ENCODE peak calls at places on chromosomes 7 and 10, in five cellular contexts. Y is A549; C is CD8-positive, alpha-beta memory T cell; H is breast epithelium; I is astrocyte. F is an unnamed sample. For H3K4me1, the result is how much of the 10 kb centered on the place peaks cover.

GRCh38 chr7:38728145-38728544 is 97.0 kb upstream of the AMPH start:
- DNase-seq in Y (no peak), C (no peak), H (no peak), I (peak), F (no peak)

GRCh38 chr7:50352282-50352681 is 47.8 kb downstream of the IKZF1 start:
- DNase-seq in Y (no peak), C (peak), H (no peak), I (no peak), F (no peak)

GRCh38 chr10:29448125-29448524 is 159.3 kb downstream of the LYZL1 start:
- DNase-seq in Y (no peak), C (no peak), H (no peak), I (no peak), F (no peak)

GRCh38 chr7:120942861-120943260 is 7.7 kb upstream of the ING3 start:
- DNase-seq in Y (no peak), C (no peak), H (no peak), I (no peak), F (no peak)

GRCh38 chr7:94297397-94297838 is 97.3 kb upstream of the COL1A2 start:
- DNase-seq in Y (peak), C (no peak), H (no peak), I (peak), F (no peak)

GRCh38 chr10:24462889-24463552 is 254.1 kb downstream of the KIAA1217 start:
- DNase-seq in Y (peak), C (no peak), H (no peak), I (no peak), F (no peak)

GRCh38 chr7:1357601-1358271 is 101.5 kb downstream of the MICALL2 start:
- DNase-seq in Y (no peak), C (no peak), H (no peak), I (no peak), F (no peak)

GRCh38 chr7:229184-229964 is 37.0 kb downstream of the FAM20C start:
- DNase-seq in Y (no peak), C (no peak), H (no peak), I (peak), F (no peak)

GRCh38 chr7:91941450-91941849 is 788 bp downstream of the AKAP9 start:
- DNase-seq in Y (peak), C (peak), H (no peak), I (peak), F (peak)

GRCh38 chr7:2966466-2967078 is 77.1 kb downstream of the CARD11 start:
- DNase-seq in Y (no peak), C (no peak), H (peak), I (no peak), F (no peak)

GRCh38 chr7:2336626-2337025 is 18.0 kb upstream of the EIF3B start:
- DNase-seq in Y (no peak), C (no peak), H (no peak), I (no peak), F (no peak)

GRCh38 chr10:7601023-7601656 is 65.6 kb downstream of the ITIH5 start:
- DNase-seq in Y (no peak), C (no peak), H (no peak), I (no peak), F (no peak)

GRCh38 chr7:50353201-50353600 is 48.7 kb downstream of the IKZF1 start:
- DNase-seq in Y (no peak), C (no peak), H (no peak), I (no peak), F (no peak)

GRCh38 chr10:74824184-74825032 is 2.0 kb upstream of the KAT6B start:
- DNase-seq in Y (no peak), C (peak), H (no peak), I (no peak), F (peak)

GRCh38 chr7:17147409-17147808 is 151.0 kb upstream of the AHR start:
- DNase-seq in Y (no peak), C (no peak), H (no peak), I (no peak), F (no peak)

GRCh38 chr7:133431134-133431711 is 178.3 kb downstream of the EXOC4 start:
- DNase-seq in Y (no peak), C (no peak), H (no peak), I (no peak), F (no peak)

GRCh38 chr10:56715262-56715661 is 354.2 kb upstream of the ZWINT start:
- DNase-seq in Y (no peak), C (no peak), H (no peak), I (no peak), F (no peak)

GRCh38 chr7:83547526-83547925 is 101.4 kb downstream of the SEMA3E start:
- DNase-seq in Y (peak), C (no peak), H (no peak), I (peak), F (no peak)

GRCh38 chr10:114437456-114438292 is 33.4 kb upstream of the AFAP1L2 start:
- DNase-seq in Y (peak), C (no peak), H (no peak), I (no peak), F (no peak)

GRCh38 chr7:24456526-24457214 is 116.6 kb upstream of the PALS2 start:
- DNase-seq in Y (peak), C (no peak), H (no peak), I (no peak), F (no peak)

GRCh38 chr7:155371884-155372781 is 74.5 kb downstream of the INSIG1 start:
- DNase-seq in Y (peak), C (no peak), H (no peak), I (no peak), F (no peak)

GRCh38 chr7:34339061-34339526 is 318.9 kb upstream of the NPSR1 start:
- DNase-seq in Y (peak), C (no peak), H (no peak), I (peak), F (no peak)

GRCh38 chr7:34042406-34042805 is 137.1 kb downstream of the BMPER start:
- DNase-seq in Y (no peak), C (no peak), H (no peak), I (peak), F (no peak)

GRCh38 chr7:18770852-18771251 is 275.3 kb downstream of the HDAC9 start:
- DNase-seq in Y (no peak), C (no peak), H (no peak), I (peak), F (no peak)

GRCh38 chr7:131123991-131124629 is 203.6 kb upstream of the MKLN1 start:
- DNase-seq in Y (no peak), C (no peak), H (no peak), I (no peak), F (no peak)

GRCh38 chr10:93852721-93853120 is 41.1 kb upstream of the SLC35G1 start:
- DNase-seq in Y (no peak), C (no peak), H (no peak), I (no peak), F (no peak)

GRCh38 chr10:101560293-101561067 is 27.6 kb downstream of the POLL start:
- DNase-seq in Y (no peak), C (no peak), H (peak), I (no peak), F (no peak)

GRCh38 chr10:43235070-43235900 is 31.6 kb downstream of the RASGEF1A start:
- DNase-seq in Y (no peak), C (no peak), H (no peak), I (no peak), F (no peak)

GRCh38 chr10:101879456-101880189 is 36.0 kb upstream of the KCNIP2 start:
- DNase-seq in Y (peak), C (no peak), H (no peak), I (peak), F (no peak)

GRCh38 chr7:154171422-154171821 is 119.2 kb downstream of the DPP6 start:
- DNase-seq in Y (no peak), C (no peak), H (no peak), I (no peak), F (no peak)

GRCh38 chr7:154167051-154167450 is 114.9 kb downstream of the DPP6 start:
- DNase-seq in Y (no peak), C (no peak), H (no peak), I (no peak), F (no peak)

GRCh38 chr7:154167807-154168206 is 115.6 kb downstream of the DPP6 start:
- DNase-seq in Y (no peak), C (no peak), H (no peak), I (no peak), F (no peak)
- H3K27ac ChIP-seq in Y (no peak), C (no peak), H (no peak), I (no peak), F (no peak)

GRCh38 chr7:22444181-22444966 is 55.6 kb downstream of the STEAP1B start:
- DNase-seq in Y (no peak), C (no peak), H (no peak), I (peak), F (no peak)

GRCh38 chr7:22445140-22445722 is 54.8 kb downstream of the STEAP1B start:
- DNase-seq in Y (no peak), C (no peak), H (peak), I (no peak), F (no peak)

GRCh38 chr7:22442887-22443369 is 57.1 kb downstream of the STEAP1B start:
- DNase-seq in Y (no peak), C (no peak), H (no peak), I (no peak), F (no peak)

GRCh38 chr7:22442187-22442886 is 57.7 kb downstream of the STEAP1B start:
- DNase-seq in Y (no peak), C (no peak), H (no peak), I (no peak), F (no peak)

DNA sequence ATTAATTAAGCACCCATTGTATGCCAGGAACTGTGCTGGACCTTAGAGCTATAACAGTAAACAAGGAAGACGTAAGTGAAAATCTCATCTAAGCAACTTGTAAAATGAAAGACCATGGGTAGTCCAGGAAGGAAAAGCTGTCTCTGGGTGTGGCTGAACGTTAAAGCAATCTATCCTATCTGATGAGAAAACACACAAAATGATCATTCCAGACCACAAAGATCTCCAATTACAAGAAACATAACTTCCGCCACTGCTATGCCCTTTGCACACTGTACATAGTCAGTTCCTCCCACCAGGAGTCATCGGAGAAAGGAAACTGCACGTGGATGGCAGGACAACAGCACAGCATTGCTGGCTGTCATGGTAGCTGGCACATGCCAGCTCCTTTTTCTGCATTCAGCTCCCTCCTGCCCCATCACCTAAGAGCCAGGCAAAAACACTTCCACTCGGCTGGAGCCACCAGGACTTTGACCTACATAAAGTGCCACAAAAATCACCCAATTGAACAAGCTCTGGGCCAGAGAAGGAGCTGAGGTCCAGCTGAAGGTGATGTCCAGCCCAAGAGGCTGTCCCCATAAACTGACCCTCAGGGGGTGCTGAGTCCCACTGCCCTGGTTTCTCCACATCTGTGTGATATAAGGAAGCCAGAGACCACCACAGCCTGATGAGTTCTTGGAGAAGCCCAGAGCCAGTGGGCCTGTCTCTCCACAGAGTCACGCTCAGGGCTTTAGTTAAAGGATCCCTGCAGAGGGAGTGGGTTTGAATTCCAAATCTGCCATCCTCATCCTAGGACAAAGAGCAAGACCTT is 56.4 kb downstream of the STEAP1B start:
- DNase-seq in Y (no peak), C (no peak), H (no peak), I (peak), F (no peak)
- H3K4me1 ChIP-seq in Y (under half), C (under half), H (under half), I (under half), F (under half)

GRCh38 chr7:27095050-27095896 is 527 bp downstream of the HOXA1 start:
- DNase-seq in Y (no peak), C (no peak), H (no peak), I (peak), F (peak)
- H3K27ac ChIP-seq in Y (peak), C (no peak), H (peak), I (no peak), F (no peak)

GRCh38 chr10:69331161-69331560 is 52.9 kb downstream of the HK1 start:
- DNase-seq in Y (no peak), C (no peak), H (no peak), I (no peak), F (no peak)

GRCh38 chr10:69327463-69328345 is 49.4 kb downstream of the HK1 start:
- DNase-seq in Y (no peak), C (peak), H (peak), I (peak), F (peak)

GRCh38 chr10:69332278-69333010 is 54.1 kb downstream of the HK1 start:
- DNase-seq in Y (no peak), C (no peak), H (no peak), I (no peak), F (no peak)

GRCh38 chr10:69328346-69328687 is 50.0 kb downstream of the HK1 start:
- DNase-seq in Y (no peak), C (no peak), H (no peak), I (no peak), F (no peak)

GRCh38 chr10:69329721-69330178 is 51.5 kb downstream of the HK1 start:
- DNase-seq in Y (no peak), C (no peak), H (no peak), I (no peak), F (no peak)
- H3K4me1 ChIP-seq in Y (under half), C (half or more), H (under half), I (under half), F (under half)

GRCh38 chr10:71270821-71271220 is 48.2 kb upstream of the SLC29A3 start:
- DNase-seq in Y (no peak), C (no peak), H (no peak), I (no peak), F (no peak)
- H3K27ac ChIP-seq in Y (no peak), C (no peak), H (no peak), I (peak), F (no peak)

GRCh38 chr10:72318383-72319262 is 36.1 kb downstream of the DNAJB12 start:
- DNase-seq in Y (no peak), C (no peak), H (no peak), I (no peak), F (no peak)
- H3K4me1 ChIP-seq in Y (half or more), C (half or more), H (under half), I (under half), F (half or more)

GRCh38 chr7:66099232-66099550 is 15.5 kb upstream of the CRCP start:
- DNase-seq in Y (peak), C (no peak), H (no peak), I (no peak), F (no peak)
- H3K27ac ChIP-seq in Y (peak), C (no peak), H (peak), I (no peak), F (no peak)

GRCh38 chr10:11147723-11148122 is 130.1 kb downstream of the CELF2 start:
- DNase-seq in Y (no peak), C (no peak), H (no peak), I (no peak), F (peak)

GRCh38 chr10:11149499-11149898 is 131.8 kb downstream of the CELF2 start:
- DNase-seq in Y (no peak), C (peak), H (no peak), I (no peak), F (no peak)

GRCh38 chr10:11148131-11148530 is 130.5 kb downstream of the CELF2 start:
- DNase-seq in Y (no peak), C (no peak), H (no peak), I (no peak), F (no peak)

GRCh38 chr10:11150255-11150731 is 132.6 kb downstream of the CELF2 start:
- DNase-seq in Y (no peak), C (peak), H (no peak), I (no peak), F (peak)

DNA sequence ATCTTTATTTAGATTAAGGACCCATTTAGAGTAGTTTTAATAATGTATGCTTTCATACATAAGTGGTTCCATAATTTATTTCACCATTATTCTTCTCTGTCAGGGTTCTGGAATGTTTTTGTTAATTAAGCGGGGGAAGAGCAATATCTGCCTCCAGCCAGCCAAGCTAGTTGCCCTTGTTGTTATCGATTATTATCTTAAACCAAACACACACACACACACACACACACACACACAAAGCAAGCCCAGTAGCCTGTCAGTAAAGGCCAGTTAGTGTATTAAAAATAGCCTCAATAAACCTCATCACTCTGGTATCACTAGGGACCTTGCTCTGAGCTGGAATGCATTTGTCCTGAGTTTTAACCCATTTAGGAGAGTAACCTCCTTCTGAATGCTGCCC is 131.0 kb downstream of the CELF2 start:
- DNase-seq in Y (no peak), C (no peak), H (no peak), I (no peak), F (no peak)
- H3K4me1 ChIP-seq in Y (under half), C (half or more), H (under half), I (under half), F (half or more)

DNA sequence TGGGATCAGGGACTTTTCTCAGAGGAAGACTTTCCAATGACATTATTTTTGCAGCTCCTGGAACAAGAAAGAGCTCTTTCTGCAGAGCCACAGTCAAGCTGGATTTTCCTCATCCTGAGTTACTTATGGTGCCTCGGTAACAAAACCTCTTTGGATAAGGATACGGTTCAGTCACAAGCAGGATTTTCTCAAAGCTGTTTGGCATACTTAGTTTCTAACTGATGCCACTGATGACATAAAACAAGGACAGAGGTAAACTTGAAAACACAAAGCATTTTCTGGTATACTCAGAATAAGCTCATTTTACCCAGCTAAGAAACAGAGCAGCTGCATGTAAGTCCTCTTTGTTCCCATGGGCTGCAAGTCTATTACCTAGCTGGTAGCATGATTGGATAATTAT is 340.9 kb upstream of the MEOX2 start:
- DNase-seq in Y (no peak), C (no peak), H (no peak), I (no peak), F (no peak)
- H3K27ac ChIP-seq in Y (no peak), C (no peak), H (peak), I (peak), F (no peak)